ENCODE peak calls at places on chromosomes 2 and 18, in four cellular contexts. G is tibial nerve, Q is uterus, A is Calu3. L is an unnamed sample.

GRCh38 chr18:26802330-26803200 is 62.9 kb downstream of the AQP4 start:
- DNase-seq in G (no peak), Q (no peak), A (no peak), L (no peak)

GRCh38 chr2:202113571-202114142 is 40.6 kb downstream of the KIAA2012 start:
- DNase-seq in G (no peak), Q (no peak), A (no peak), L (no peak)

GRCh38 chr2:99537910-99538485 is 48.2 kb upstream of the REV1 start:
- DNase-seq in G (no peak), Q (no peak), A (no peak), L (no peak)

GRCh38 chr2:178484245-178485041 is 4.2 kb downstream of the PLEKHA3 start:
- DNase-seq in G (peak), Q (no peak), A (peak), L (no peak)

GRCh38 chr2:85436836-85437487 is 18.4 kb downstream of the SH2D6 start:
- DNase-seq in G (no peak), Q (peak), A (no peak), L (no peak)

GRCh38 chr18:63311481-63312409 is 7.8 kb downstream of the BCL2 start:
- DNase-seq in G (no peak), Q (no peak), A (no peak), L (no peak)

GRCh38 chr2:240632291-240632670 is 7.0 kb downstream of the GPR35 start:
- DNase-seq in G (no peak), Q (no peak), A (no peak), L (no peak)

GRCh38 chr2:204340511-204340910 is 204.8 kb upstream of the PARD3B start:
- DNase-seq in G (no peak), Q (no peak), A (no peak), L (no peak)

GRCh38 chr2:69494126-69494525 is 56.9 kb upstream of the NFU1 start:
- DNase-seq in G (no peak), Q (no peak), A (no peak), L (no peak)

GRCh38 chr2:20173496-20174402 is 51.2 kb downstream of the SDC1 start:
- DNase-seq in G (no peak), Q (no peak), A (no peak), L (no peak)

GRCh38 chr2:30871980-30872789 is 64.9 kb upstream of the CAPN13 start:
- DNase-seq in G (no peak), Q (no peak), A (no peak), L (no peak)

GRCh38 chr18:70981400-70982140 is 692.7 kb downstream of the SOCS6 start:
- DNase-seq in G (no peak), Q (no peak), A (no peak), L (no peak)

GRCh38 chr18:8793445-8794132 is 88.2 kb downstream of the MTCL1 start:
- DNase-seq in G (no peak), Q (no peak), A (no peak), L (no peak)

GRCh38 chr2:104702026-104702425 is 151.9 kb upstream of the POU3F3 start:
- DNase-seq in G (no peak), Q (no peak), A (no peak), L (no peak)

GRCh38 chr18:76457475-76457874 is 37.6 kb downstream of the ZNF516 start:
- DNase-seq in G (no peak), Q (no peak), A (no peak), L (peak)

GRCh38 chr2:128281852-128282245 is 36.8 kb downstream of the HS6ST1 start:
- DNase-seq in G (no peak), Q (no peak), A (no peak), L (no peak)

GRCh38 chr2:128282246-128282975 is 36.3 kb downstream of the HS6ST1 start:
- DNase-seq in G (no peak), Q (no peak), A (no peak), L (no peak)

GRCh38 chr2:128284841-128285240 is 33.8 kb downstream of the HS6ST1 start:
- DNase-seq in G (no peak), Q (no peak), A (no peak), L (no peak)

GRCh38 chr2:128284037-128284441 is 34.6 kb downstream of the HS6ST1 start:
- DNase-seq in G (no peak), Q (no peak), A (no peak), L (no peak)

GRCh38 chr2:128282976-128283810 is 35.5 kb downstream of the HS6ST1 start:
- DNase-seq in G (no peak), Q (no peak), A (no peak), L (no peak)
- TF ChIP-seq CTCF in G (no peak), Q (no peak), A (no peak), L (no peak)

DNA sequence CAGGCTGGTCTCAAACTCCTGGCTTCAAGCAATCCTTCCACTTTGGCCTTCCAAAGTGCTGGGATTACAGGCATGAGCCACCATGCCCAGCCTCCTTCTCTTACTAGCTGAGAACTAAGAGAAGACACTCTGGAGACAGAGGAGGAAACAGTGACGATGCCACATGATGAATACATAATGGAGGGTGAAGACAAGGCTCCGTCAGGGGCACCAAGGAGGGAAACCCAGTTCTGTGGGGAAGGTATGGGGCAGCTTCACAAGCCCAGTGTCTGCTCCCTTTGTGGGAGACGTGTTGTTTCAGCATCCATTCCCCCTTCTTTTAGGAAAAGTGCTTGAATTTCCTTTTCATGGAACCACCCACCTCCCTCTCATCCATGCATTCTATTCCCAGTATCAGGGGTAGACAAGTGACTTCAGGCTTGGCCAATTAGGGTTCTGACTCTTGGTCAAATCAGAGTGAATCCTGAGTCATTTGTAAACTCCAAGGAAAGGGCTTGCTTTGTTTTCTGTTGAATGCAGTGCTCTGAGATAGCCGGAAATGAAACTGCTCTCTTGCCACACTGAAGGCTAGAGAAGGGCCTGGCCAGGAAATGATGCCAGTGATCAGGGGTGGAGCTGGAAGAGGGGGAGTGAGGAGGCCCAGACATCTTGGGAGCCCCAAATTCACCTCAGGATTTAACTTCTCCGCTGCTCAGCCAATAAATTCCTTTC is 23.7 kb downstream of the TMEM127 start:
- DNase-seq in G (peak), Q (no peak), A (no peak), L (no peak)
- TF ChIP-seq CTCF in G (no peak), Q (no peak), A (no peak), L (no peak)

DNA sequence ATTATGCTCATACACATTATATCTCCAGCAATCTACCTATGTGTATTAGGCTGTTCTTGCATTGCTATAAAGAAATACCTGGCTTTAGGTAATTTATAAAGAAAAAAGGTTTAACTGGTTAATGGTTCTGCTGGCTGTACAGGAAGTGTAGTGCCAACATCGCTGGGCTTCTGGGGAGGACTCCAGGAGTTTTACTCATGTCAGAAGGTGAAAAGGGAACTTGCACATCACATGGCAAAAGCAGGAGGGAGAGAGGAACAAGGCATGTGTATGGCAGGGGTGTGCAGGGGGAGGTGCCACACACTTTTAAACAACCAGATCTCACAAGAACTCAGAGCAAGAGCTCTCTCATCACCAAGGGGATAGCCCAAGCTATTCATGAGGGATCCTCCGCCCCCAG is 715.4 kb upstream of the ZEB2 start:
- DNase-seq in G (no peak), Q (no peak), A (no peak), L (no peak)
- TF ChIP-seq CTCF in G (no peak), Q (no peak), A (no peak), L (no peak)

GRCh38 chr2:158921599-158922408 is 46.6 kb upstream of the TANC1 start:
- DNase-seq in G (no peak), Q (no peak), A (no peak), L (no peak)

GRCh38 chr2:158923180-158923594 is 45.3 kb upstream of the TANC1 start:
- DNase-seq in G (no peak), Q (no peak), A (peak), L (peak)

GRCh38 chr2:158926478-158926948 is 41.9 kb upstream of the TANC1 start:
- DNase-seq in G (no peak), Q (no peak), A (peak), L (no peak)

GRCh38 chr2:158923641-158924040 is 44.8 kb upstream of the TANC1 start:
- DNase-seq in G (no peak), Q (no peak), A (no peak), L (no peak)

GRCh38 chr2:158922610-158923009 is 45.8 kb upstream of the TANC1 start:
- DNase-seq in G (no peak), Q (no peak), A (no peak), L (no peak)
- TF ChIP-seq CTCF in G (no peak), Q (no peak), A (no peak), L (no peak)

GRCh38 chr2:228344531-228344930 is 163.0 kb upstream of the SPHKAP start:
- DNase-seq in G (no peak), Q (no peak), A (no peak), L (no peak)
- TF ChIP-seq CTCF in G (no peak), Q (no peak), A (no peak), L (no peak)

DNA sequence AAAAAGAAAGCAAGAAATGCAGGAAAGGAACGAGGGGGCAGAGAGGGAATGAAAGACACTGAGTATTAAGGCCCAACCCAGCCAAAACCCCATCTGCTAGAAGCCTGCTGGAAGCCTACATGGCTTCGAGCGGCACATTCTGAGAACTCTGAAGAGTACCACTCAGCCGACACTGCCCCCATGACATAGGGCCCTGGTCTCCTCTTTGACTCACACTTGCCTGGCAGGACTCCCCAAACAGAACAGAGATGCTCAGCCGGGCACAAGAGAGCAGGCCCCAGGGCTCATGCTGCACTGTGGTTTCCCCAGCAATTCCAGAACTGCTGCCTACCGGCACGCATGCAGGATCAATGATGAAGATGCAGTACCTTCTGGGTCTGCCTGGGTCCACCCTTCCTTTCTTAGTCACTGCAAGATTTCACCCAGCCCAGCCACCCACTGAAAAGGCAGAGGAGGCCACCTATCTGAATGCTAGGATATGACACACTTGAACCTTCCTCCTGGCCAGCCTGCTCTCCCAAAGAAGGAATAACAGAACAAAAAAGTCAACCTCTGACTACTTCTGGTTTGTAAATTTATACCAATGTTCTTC is 49.4 kb downstream of the BCL11A start:
- DNase-seq in G (no peak), Q (no peak), A (no peak), L (no peak)
- TF ChIP-seq CTCF in G (no peak), Q (no peak), A (no peak), L (no peak)

GRCh38 chr2:134308474-134309385 is 54.9 kb downstream of the MGAT5 start:
- DNase-seq in G (no peak), Q (no peak), A (no peak), L (no peak)
- TF ChIP-seq CTCF in G (no peak), Q (no peak), A (no peak), L (no peak)

GRCh38 chr2:207491086-207491485 is 38.7 kb upstream of the CREB1 start:
- DNase-seq in G (no peak), Q (no peak), A (no peak), L (no peak)

GRCh38 chr2:207490441-207490840 is 39.3 kb upstream of the CREB1 start:
- DNase-seq in G (no peak), Q (no peak), A (no peak), L (no peak)

GRCh38 chr2:207484444-207485391 is 45.0 kb upstream of the CREB1 start:
- DNase-seq in G (no peak), Q (no peak), A (no peak), L (no peak)

GRCh38 chr2:207489251-207489650 is 40.5 kb upstream of the CREB1 start:
- DNase-seq in G (no peak), Q (no peak), A (no peak), L (no peak)

DNA sequence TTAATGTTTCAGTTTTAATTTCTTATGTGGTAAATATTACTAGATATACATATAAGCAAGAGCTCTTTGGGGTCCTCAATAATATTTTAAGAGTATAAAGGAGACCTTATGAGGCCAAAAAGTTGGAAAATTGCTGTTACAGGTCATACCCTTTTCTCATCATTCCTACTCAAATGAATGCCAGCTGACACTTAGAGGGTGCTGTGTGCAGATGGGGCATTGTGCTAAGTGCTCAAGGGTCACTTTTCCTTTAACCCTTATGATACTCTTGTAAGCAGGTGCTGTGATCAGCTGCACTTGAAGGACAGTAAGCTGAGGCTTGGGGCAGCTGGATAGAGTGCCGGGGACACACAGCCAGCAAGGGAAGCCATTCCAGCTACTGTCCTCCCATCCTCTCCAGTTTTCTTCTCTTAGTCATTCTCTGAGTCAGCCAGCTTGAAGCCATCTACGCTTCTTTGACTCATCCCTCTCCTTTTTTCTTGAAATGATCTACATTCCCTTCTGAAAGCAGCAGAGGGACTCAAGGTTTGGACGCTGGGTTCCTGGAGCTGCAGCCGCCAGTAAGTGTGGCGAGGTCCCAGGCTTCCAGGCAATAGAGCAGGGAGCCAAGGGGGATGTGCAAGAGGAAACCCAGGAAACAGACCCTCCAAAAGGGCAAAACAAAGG is 42.0 kb upstream of the CREB1 start:
- DNase-seq in G (no peak), Q (no peak), A (no peak), L (no peak)
- TF ChIP-seq CTCF in G (no peak), Q (no peak), A (no peak), L (no peak)

L was measured in mesothelial cell of epicardium.